ENCODE peak calls at places on chromosome 16, in nine cellular contexts. H, C, Z, U, X, L, F, S and R are unnamed samples.

GRCh38 chr16:11050954-11051353 is 106.6 kb downstream of the CLEC16A start:
- DNase-seq in F (no peak), U (no peak), X (no peak), L (no peak), S (peak; percentile 37), C (no peak), Z (no peak), H (no peak), R (peak; percentile 47)

GRCh38 chr16:67163164-67163902 is 1.2 kb upstream of the HSF4 start:
- DNase-seq in C (no peak), Z (peak; percentile 72), U (peak; percentile 92), X (peak; percentile 82), H (no peak), F (peak; percentile 56), L (peak; percentile 85), S (peak; percentile 65), R (peak; percentile 79)

GRCh38 chr16:89924925-89925307 is 1.8 kb downstream of the TUBB3 start:
- DNase-seq in Z (no peak), X (no peak), S (no peak), L (no peak), H (no peak), C (no peak), F (no peak), U (no peak), R (no peak)

GRCh38 chr16:68528686-68529379 is 10.3 kb upstream of the ZFP90 start:
- DNase-seq in L (peak; percentile 92), X (peak; percentile 91), U (peak; percentile 94), C (peak; percentile 84), S (peak; percentile 94), Z (peak; percentile 86), F (peak; percentile 71), H (peak; percentile 87), R (peak; percentile 87)

GRCh38 chr16:49589721-49590120 is 216.1 kb downstream of the C16orf78 start:
- DNase-seq in C (no peak), L (no peak), Z (no peak), U (no peak), F (no peak), H (no peak), X (peak; percentile 71), S (peak; percentile 13), R (no peak)

GRCh38 chr16:49575352-49576172 is 202.0 kb downstream of the C16orf78 start:
- DNase-seq in U (no peak), F (no peak), C (no peak), S (peak; percentile 80), Z (no peak), H (no peak), X (no peak), L (no peak), R (no peak)

GRCh38 chr16:24816688-24817087 is 29.1 kb upstream of the SLC5A11 start:
- DNase-seq in S (no peak), F (no peak), C (no peak), Z (no peak), L (no peak), U (no peak), H (no peak), X (no peak), R (no peak)

GRCh38 chr16:29877266-29877961 is 14.4 kb upstream of the CDIPT start:
- DNase-seq in F (peak; percentile 17), L (no peak), X (peak; percentile 97), C (no peak), S (no peak), U (peak; percentile 82), H (peak; percentile 63), Z (no peak), R (peak; percentile 52)

GRCh38 chr16:29824589-29825144 is 4.4 kb downstream of the MVP start:
- DNase-seq in S (no peak), X (no peak), L (no peak), H (peak; percentile 67), C (no peak), Z (no peak), U (no peak), F (peak; percentile 86), R (no peak)

GRCh38 chr16:29820730-29821662 is 734 bp downstream of the MVP start:
- DNase-seq in F (no peak), Z (no peak), C (peak; percentile 33), H (peak; percentile 59), S (peak; percentile 89), X (no peak), L (peak; percentile 76), U (peak; percentile 47), R (no peak)

DNA sequence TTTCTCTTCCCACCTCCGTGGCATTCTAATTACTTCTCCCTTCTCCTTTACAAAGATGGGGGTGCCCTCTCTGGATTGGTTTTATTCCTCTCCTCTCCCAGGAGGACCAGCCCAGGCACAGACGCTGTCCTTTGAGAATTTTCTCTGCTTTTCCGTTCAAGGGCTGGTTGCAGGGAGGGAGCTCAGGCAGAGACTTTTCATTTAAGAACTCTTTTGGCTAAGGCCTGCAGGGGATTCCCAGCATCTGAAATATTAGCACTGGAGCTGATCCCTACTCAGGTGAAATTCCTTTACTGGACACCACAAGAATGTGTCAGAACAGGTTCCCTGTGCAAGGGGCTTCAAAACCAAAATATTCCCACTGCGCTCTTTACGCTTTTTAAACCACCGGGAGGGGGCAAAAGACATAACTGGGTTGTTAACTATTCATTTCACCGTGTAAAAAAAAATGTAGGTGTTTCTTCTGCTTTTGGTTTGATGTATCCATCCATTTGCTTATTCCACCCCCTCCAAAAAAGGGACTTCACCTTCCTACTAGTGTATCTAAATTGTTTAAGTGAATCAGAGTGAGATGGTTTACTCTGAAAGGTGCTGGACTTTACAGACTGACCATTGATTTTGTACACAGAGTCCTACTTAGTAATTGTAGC is 1.4 kb downstream of the NFAT5 start:
- DNase-seq in C (no peak), X (no peak), U (no peak), L (no peak), Z (no peak), F (no peak), S (no peak), H (no peak), R (no peak)
- TF ChIP-seq CTCF in C (peak; percentile 39), X (peak; percentile 28), U (no peak), L (no peak), Z (no peak), F (peak; percentile 22), S (peak; percentile 10), H (no peak), R (no peak)

GRCh38 chr16:88283596-88283995 is 99.2 kb upstream of the ZNF469 start:
- DNase-seq in S (no peak), Z (no peak), X (no peak), L (no peak), U (no peak), F (no peak), C (no peak), H (no peak), R (no peak)
- H3K9me3 ChIP-seq in S (peaks cover 6% of the 10 kb centered on the region), Z (peaks cover 24% of the 10 kb centered on the region), X (peaks cover 4% of the 10 kb centered on the region), L (peaks cover 11% of the 10 kb centered on the region), U (peaks cover 17% of the 10 kb centered on the region), F (peaks cover 2% of the 10 kb centered on the region), C (no peaks in the 10 kb centered on the region), H (peaks cover 47% of the 10 kb centered on the region), R (no peaks in the 10 kb centered on the region)

GRCh38 chr16:2768403-2769089 is 8.5 kb downstream of the ELOB start:
- DNase-seq in F (no peak), C (no peak), H (no peak), Z (no peak), S (no peak), X (no peak), L (no peak), U (no peak), R (no peak)
- H3K4me3 ChIP-seq in F (no peak overlapping the region), C (no peak overlapping the region), H (no peak overlapping the region), Z (no peak overlapping the region), S (no peak overlapping the region), X (no peak overlapping the region), L (no peak overlapping the region), U (no peak overlapping the region), R (no peak overlapping the region)

GRCh38 chr16:64051826-64052225 is 1070.0 kb downstream of the CDH11 start:
- DNase-seq in F (peak; percentile 21), U (no peak), L (no peak), X (peak; percentile 42), Z (no peak), S (no peak), C (no peak), H (no peak), R (no peak)
- TF ChIP-seq CTCF in F (no peak), U (no peak), L (no peak), X (peak; percentile 71), Z (no peak), S (no peak), C (no peak), H (no peak), R (peak; percentile 9)

GRCh38 chr16:13697568-13697967 is 222.4 kb upstream of the ERCC4 start:
- DNase-seq in F (no peak), C (no peak), L (no peak), X (no peak), Z (no peak), H (no peak), S (no peak), U (no peak), R (no peak)

GRCh38 chr16:13697013-13697412 is 222.9 kb upstream of the ERCC4 start:
- DNase-seq in S (no peak), Z (no peak), H (no peak), X (no peak), F (no peak), C (no peak), U (no peak), L (no peak), R (no peak)

GRCh38 chr16:13696017-13696416 is 223.9 kb upstream of the ERCC4 start:
- DNase-seq in X (no peak), S (no peak), L (no peak), F (no peak), C (no peak), U (no peak), H (no peak), Z (no peak), R (no peak)
- H3K9me3 ChIP-seq in X (peaks cover 6% of the 10 kb centered on the region), S (peaks cover 9% of the 10 kb centered on the region), L (no peaks in the 10 kb centered on the region), F (no peaks in the 10 kb centered on the region), C (no peaks in the 10 kb centered on the region), U (peaks cover 8% of the 10 kb centered on the region), H (peaks cover 20% of the 10 kb centered on the region), Z (peaks cover 63% of the 10 kb centered on the region), R (peaks cover 17% of the 10 kb centered on the region)

DNA sequence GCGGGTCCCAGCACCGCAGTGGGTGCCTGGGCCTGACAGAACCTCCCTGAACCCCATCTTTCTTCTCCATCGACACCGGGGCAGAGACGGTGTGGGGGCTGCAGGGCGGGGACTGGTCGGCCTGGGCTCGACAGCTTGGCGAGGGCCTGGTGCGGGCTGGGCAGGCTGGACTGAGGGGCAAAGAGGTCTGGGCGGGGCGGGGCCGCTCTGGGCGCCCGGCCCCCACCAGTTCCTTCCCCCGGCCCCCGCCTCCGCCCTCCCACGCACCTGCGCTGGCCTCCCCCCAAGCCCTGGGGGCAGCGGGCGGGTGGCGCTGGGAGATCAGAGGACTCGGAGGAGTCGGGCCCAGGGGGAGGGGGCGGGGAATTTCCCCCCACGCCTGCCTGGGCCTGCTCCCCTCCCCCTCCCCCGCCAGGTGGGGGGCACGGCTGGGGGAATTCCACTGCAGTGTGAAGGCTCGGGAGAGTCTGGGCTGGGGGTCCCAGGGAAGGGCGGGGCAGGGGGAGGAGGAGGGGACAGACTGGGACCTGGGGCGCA is 933 bp upstream of the KREMEN2 start:
- DNase-seq in H (no peak), L (no peak), Z (no peak), S (no peak), F (no peak), U (peak; percentile 74), X (peak; percentile 54), C (no peak), R (peak; percentile 53)
- H3K4me3 ChIP-seq in H (peak overlapping the region; percentile 51), L (peak overlapping the region; percentile 53), Z (peak overlapping the region; percentile 41), S (no peak overlapping the region), F (no peak overlapping the region), U (no peak overlapping the region), X (peak overlapping the region; percentile 63), C (peak overlapping the region; percentile 46), R (peak overlapping the region; percentile 62)